ENCODE peak calls at places on chromosomes 4 and X, in four cellular contexts. T is naive thymus-derived CD8-positive, alpha-beta T cell; O is RWPE1; K is activated gamma-delta T cell treated with Interleukin-2 at 50 U/mL for 16 hours. F is an unnamed sample.

GRCh38 chr4:150006197-150006596 is 72.0 kb upstream of the DCLK2 start:
- DNase-seq in K (no peak), O (no peak), T (no peak), F (no peak)

GRCh38 chr4:8904666-8905065 is 33.0 kb upstream of the HMX1 start:
- DNase-seq in O (no peak), K (no peak), T (no peak), F (peak; percentile 7)

GRCh38 chr4:172515266-172515879 is 653.2 kb upstream of the GALNT7 start:
- DNase-seq in K (no peak), O (no peak), T (no peak), F (no peak)

GRCh38 chrX:67604979-67605703 is 61.3 kb downstream of the AR start:
- DNase-seq in O (no peak), T (no peak), K (no peak), F (no peak)

GRCh38 chr4:74874785-74875367 is 58.0 kb upstream of the PARM1 start:
- DNase-seq in T (no peak), O (peak; percentile 51), K (no peak), F (no peak)

GRCh38 chrX:39676434-39676833 is 421.3 kb downstream of the BCOR start:
- DNase-seq in T (no peak), O (no peak), K (no peak), F (no peak)

GRCh38 chr4:788636-789297 is 37.2 kb downstream of the CPLX1 start:
- DNase-seq in O (no peak), T (no peak), K (no peak), F (peak; percentile 37)

GRCh38 chr4:34814266-34814665 is 1430.0 kb downstream of the ARAP2 start:
- DNase-seq in T (no peak), K (no peak), O (no peak), F (no peak)

GRCh38 chrX:69019073-69019890 is 146.0 kb downstream of the PJA1 start:
- DNase-seq in K (no peak), O (no peak), T (no peak), F (no peak)

GRCh38 chrX:132532955-132533354 is 44.1 kb upstream of the MBNL3 start:
- DNase-seq in K (no peak), O (no peak), T (no peak), F (no peak)